ENCODE peak calls at places on chromosomes 1 and 21, in four cellular contexts. U is NCI-H1105 treated with DMSO at 0.1 percent for 48 hours; L is neural crest cell; G is stimulated activated naive CD8-positive, alpha-beta T cell treated with anti-CD3 and anti-CD28 coated beads, Interleukin-15, amount 100 ng/mL, for 72 hours. T is an unnamed sample.

GRCh38 chr1:173383341-173383740 is 93.8 kb upstream of the PRDX6 start:
- DNase-seq in U (no peak), L (no peak), G (no peak), T (no peak)

GRCh38 chr1:110390692-110391232 is at the start of gene SLC16A4:
- DNase-seq in U (no peak), G (no peak), L (peak; percentile 11), T (no peak)

GRCh38 chr1:24991242-24992037 is 61.4 kb upstream of the RUNX3 start:
- DNase-seq in G (no peak), L (no peak), U (no peak), T (no peak)

GRCh38 chr1:230103341-230104173 is 36.5 kb downstream of the GALNT2 start:
- DNase-seq in G (no peak), U (no peak), L (no peak), T (no peak)

GRCh38 chr21:30695956-30696355 is 22.6 kb downstream of the KRTAP21-3 start:
- DNase-seq in G (no peak), U (no peak), L (no peak), T (no peak)

GRCh38 chr1:89309828-89310227 is 37.2 kb upstream of the GBP5 start:
- DNase-seq in G (no peak), L (no peak), U (no peak), T (no peak)

GRCh38 chr1:22207605-22208264 is 64.8 kb upstream of the WNT4 start:
- DNase-seq in L (no peak), U (peak; percentile 64), G (no peak), T (no peak)

GRCh38 chr1:112060266-112060665 is 70.8 kb upstream of the KCND3 start:
- DNase-seq in G (no peak), U (no peak), L (no peak), T (no peak)

GRCh38 chr1:216293673-216294072 is 129.6 kb downstream of the USH2A start:
- DNase-seq in U (no peak), L (no peak), G (no peak), T (no peak)

GRCh38 chr1:85387781-85388180 is 77.2 kb downstream of the DDAH1 start:
- DNase-seq in G (no peak), U (no peak), L (no peak), T (no peak)

GRCh38 chr1:109040627-109041613 is 982 bp downstream of the WDR47 start:
- DNase-seq in U (peak; percentile 41), G (no peak), L (peak; percentile 26), T (no peak)

GRCh38 chr1:244173765-244174164 is 122.7 kb downstream of the ZBTB18 start:
- DNase-seq in G (no peak), L (no peak), U (no peak), T (no peak)

GRCh38 chr1:91863498-91863897 is 22.5 kb downstream of the TGFBR3 start:
- DNase-seq in U (no peak), G (no peak), L (no peak), T (no peak)

GRCh38 chr1:118185083-118185899 is at the start of gene SPAG17:
- DNase-seq in U (peak; percentile 58), G (no peak), L (peak; percentile 88), T (no peak)

GRCh38 chr1:158053276-158053675 is 59.8 kb downstream of the KIRREL1 start:
- DNase-seq in G (no peak), U (no peak), L (no peak), T (no peak)

GRCh38 chr1:15218287-15219279 is 28.4 kb upstream of the FHAD1 start:
- DNase-seq in L (no peak), G (no peak), U (no peak), T (no peak)

GRCh38 chr1:43315481-43315880 is 14.7 kb downstream of the TIE1 start:
- DNase-seq in L (no peak), U (no peak), G (no peak), T (no peak)

GRCh38 chr1:158999301-159000069 is 10.2 kb upstream of the IFI16 start:
- DNase-seq in L (peak; percentile 50), G (no peak), U (peak; percentile 91), T (no peak)

GRCh38 chr1:26961826-26962225 is 1.6 kb upstream of the KDF1 start:
- DNase-seq in U (no peak), G (no peak), L (no peak), T (no peak)

GRCh38 chr1:163161337-163161736 is 41.4 kb downstream of the RGS5 start:
- DNase-seq in G (no peak), U (no peak), L (no peak), T (no peak)

GRCh38 chr1:38221006-38221649 is 174.5 kb upstream of the POU3F1 start:
- DNase-seq in U (no peak), L (no peak), G (no peak), T (no peak)

GRCh38 chr21:33943293-33943692 is 27.7 kb upstream of the ATP5PO start:
- DNase-seq in L (no peak), G (no peak), U (peak; percentile 83), T (no peak)

GRCh38 chr21:34795152-34796141 is 126.7 kb downstream of the CLIC6 start:
- DNase-seq in G (no peak), L (no peak), U (no peak), T (no peak)

GRCh38 chr1:206117151-206117948 is at the start of gene AVPR1B:
- DNase-seq in L (peak; percentile 37), G (peak; percentile 33), U (peak; percentile 86), T (no peak)